ENCODE peak calls at places on chromosome 15, in seven cellular contexts. One of them, this sample, is unnamed.

GRCh38 chr15:67010898-67011619 is 54.3 kb upstream of the SMAD3 start:
- DNase-seq in cardiac fibroblast: no peak
- DNase-seq in RWPE1: no peak
- DNase-seq in progenitor cell of endocrine pancreas: no peak
- DNase-seq in activated CD8-positive, alpha-beta T cell treated with anti-CD3 and anti-CD28 coated beads, Interleukin-2, amount 10 ng/mL, durations not matched to agents 7 days and 5 days: no peak
- DNase-seq in GM12892: no peak
- DNase-seq in endothelial cell: no peak
- DNase-seq in this sample: peak; percentile 22

GRCh38 chr15:43433661-43434303 is 59.2 kb downstream of the TP53BP1 start:
- DNase-seq in progenitor cell of endocrine pancreas: no peak
- DNase-seq in RWPE1: no peak
- DNase-seq in endothelial cell: no peak
- DNase-seq in GM12892: no peak
- DNase-seq in activated CD8-positive, alpha-beta T cell treated with anti-CD3 and anti-CD28 coated beads, Interleukin-2, amount 10 ng/mL, durations not matched to agents 7 days and 5 days: no peak
- DNase-seq in cardiac fibroblast: no peak
- DNase-seq in this sample: no peak

GRCh38 chr15:70348581-70349344 is 251.0 kb upstream of the TLE3 start:
- DNase-seq in cardiac fibroblast: peak; percentile 18
- DNase-seq in activated CD8-positive, alpha-beta T cell treated with anti-CD3 and anti-CD28 coated beads, Interleukin-2, amount 10 ng/mL, durations not matched to agents 7 days and 5 days: no peak
- DNase-seq in endothelial cell: no peak
- DNase-seq in RWPE1: peak; percentile 43
- DNase-seq in progenitor cell of endocrine pancreas: no peak
- DNase-seq in GM12892: no peak
- DNase-seq in this sample: peak; percentile 38

GRCh38 chr15:41950505-41950904 is 21.9 kb downstream of the EHD4 start:
- DNase-seq in activated CD8-positive, alpha-beta T cell treated with anti-CD3 and anti-CD28 coated beads, Interleukin-2, amount 10 ng/mL, durations not matched to agents 7 days and 5 days: no peak
- DNase-seq in endothelial cell: no peak
- DNase-seq in progenitor cell of endocrine pancreas: no peak
- DNase-seq in GM12892: no peak
- DNase-seq in cardiac fibroblast: no peak
- DNase-seq in RWPE1: no peak
- DNase-seq in this sample: peak; percentile 72

GRCh38 chr15:80609111-80609510 is 86.0 kb upstream of the ABHD17C start:
- DNase-seq in GM12892: no peak
- DNase-seq in progenitor cell of endocrine pancreas: no peak
- DNase-seq in endothelial cell: no peak
- DNase-seq in activated CD8-positive, alpha-beta T cell treated with anti-CD3 and anti-CD28 coated beads, Interleukin-2, amount 10 ng/mL, durations not matched to agents 7 days and 5 days: no peak
- DNase-seq in cardiac fibroblast: peak; percentile 59
- DNase-seq in RWPE1: no peak
- DNase-seq in this sample: no peak

GRCh38 chr15:77419050-77419835 is 661 bp downstream of the PEAK1 start:
- DNase-seq in cardiac fibroblast: peak; percentile 46
- DNase-seq in RWPE1: peak; percentile 36
- DNase-seq in progenitor cell of endocrine pancreas: peak; percentile 39
- DNase-seq in GM12892: peak; percentile 36
- DNase-seq in activated CD8-positive, alpha-beta T cell treated with anti-CD3 and anti-CD28 coated beads, Interleukin-2, amount 10 ng/mL, durations not matched to agents 7 days and 5 days: peak; percentile 45
- DNase-seq in endothelial cell: peak; percentile 35
- DNase-seq in this sample: peak; percentile 52

GRCh38 chr15:60614028-60614427 is 135.1 kb upstream of the ICE2 start:
- DNase-seq in GM12892: no peak
- DNase-seq in RWPE1: no peak
- DNase-seq in activated CD8-positive, alpha-beta T cell treated with anti-CD3 and anti-CD28 coated beads, Interleukin-2, amount 10 ng/mL, durations not matched to agents 7 days and 5 days: no peak
- DNase-seq in endothelial cell: no peak
- DNase-seq in cardiac fibroblast: no peak
- DNase-seq in progenitor cell of endocrine pancreas: no peak
- DNase-seq in this sample: no peak

GRCh38 chr15:81295466-81296145 is 28.3 kb downstream of the STARD5 start:
- DNase-seq in endothelial cell: no peak
- DNase-seq in progenitor cell of endocrine pancreas: no peak
- DNase-seq in cardiac fibroblast: no peak
- DNase-seq in activated CD8-positive, alpha-beta T cell treated with anti-CD3 and anti-CD28 coated beads, Interleukin-2, amount 10 ng/mL, durations not matched to agents 7 days and 5 days: no peak
- DNase-seq in RWPE1: no peak
- DNase-seq in GM12892: no peak
- DNase-seq in this sample: peak; percentile 23

GRCh38 chr15:47750030-47750739 is 32.9 kb downstream of the SEMA6D start:
- DNase-seq in RWPE1: peak; percentile 75
- DNase-seq in endothelial cell: no peak
- DNase-seq in activated CD8-positive, alpha-beta T cell treated with anti-CD3 and anti-CD28 coated beads, Interleukin-2, amount 10 ng/mL, durations not matched to agents 7 days and 5 days: no peak
- DNase-seq in GM12892: no peak
- DNase-seq in cardiac fibroblast: peak; percentile 49
- DNase-seq in progenitor cell of endocrine pancreas: no peak
- DNase-seq in this sample: peak; percentile 82

GRCh38 chr15:56672721-56673120 is 60.6 kb downstream of the ZNF280D start:
- DNase-seq in cardiac fibroblast: peak; percentile 45
- DNase-seq in endothelial cell: no peak
- DNase-seq in GM12892: no peak
- DNase-seq in RWPE1: no peak
- DNase-seq in progenitor cell of endocrine pancreas: no peak
- DNase-seq in activated CD8-positive, alpha-beta T cell treated with anti-CD3 and anti-CD28 coated beads, Interleukin-2, amount 10 ng/mL, durations not matched to agents 7 days and 5 days: no peak
- DNase-seq in this sample: peak; percentile 62

GRCh38 chr15:38562278-38562677 is 2.3 kb downstream of the RASGRP1 start:
- DNase-seq in cardiac fibroblast: no peak
- DNase-seq in GM12892: no peak
- DNase-seq in activated CD8-positive, alpha-beta T cell treated with anti-CD3 and anti-CD28 coated beads, Interleukin-2, amount 10 ng/mL, durations not matched to agents 7 days and 5 days: no peak
- DNase-seq in RWPE1: no peak
- DNase-seq in endothelial cell: no peak
- DNase-seq in progenitor cell of endocrine pancreas: no peak
- DNase-seq in this sample: no peak

GRCh38 chr15:66935688-66936087 is 129.7 kb upstream of the SMAD3 start:
- DNase-seq in GM12892: no peak
- DNase-seq in activated CD8-positive, alpha-beta T cell treated with anti-CD3 and anti-CD28 coated beads, Interleukin-2, amount 10 ng/mL, durations not matched to agents 7 days and 5 days: no peak
- DNase-seq in RWPE1: no peak
- DNase-seq in endothelial cell: no peak
- DNase-seq in cardiac fibroblast: no peak
- DNase-seq in progenitor cell of endocrine pancreas: no peak
- DNase-seq in this sample: no peak

GRCh38 chr15:92400573-92400972 is 6.9 kb downstream of the ST8SIA2 start:
- DNase-seq in progenitor cell of endocrine pancreas: no peak
- DNase-seq in activated CD8-positive, alpha-beta T cell treated with anti-CD3 and anti-CD28 coated beads, Interleukin-2, amount 10 ng/mL, durations not matched to agents 7 days and 5 days: no peak
- DNase-seq in endothelial cell: no peak
- DNase-seq in RWPE1: no peak
- DNase-seq in GM12892: no peak
- DNase-seq in cardiac fibroblast: no peak
- DNase-seq in this sample: no peak

GRCh38 chr15:75663931-75664421 is 16.3 kb downstream of the SNX33 start:
- DNase-seq in RWPE1: no peak
- DNase-seq in progenitor cell of endocrine pancreas: peak; percentile 30
- DNase-seq in cardiac fibroblast: no peak
- DNase-seq in GM12892: no peak
- DNase-seq in endothelial cell: no peak
- DNase-seq in activated CD8-positive, alpha-beta T cell treated with anti-CD3 and anti-CD28 coated beads, Interleukin-2, amount 10 ng/mL, durations not matched to agents 7 days and 5 days: no peak
- DNase-seq in this sample: no peak

GRCh38 chr15:77021803-77022381 is 27.0 kb downstream of the PSTPIP1 start:
- DNase-seq in endothelial cell: no peak
- DNase-seq in RWPE1: no peak
- DNase-seq in progenitor cell of endocrine pancreas: no peak
- DNase-seq in cardiac fibroblast: peak; percentile 76
- DNase-seq in GM12892: peak; percentile 9
- DNase-seq in activated CD8-positive, alpha-beta T cell treated with anti-CD3 and anti-CD28 coated beads, Interleukin-2, amount 10 ng/mL, durations not matched to agents 7 days and 5 days: peak; percentile 82
- DNase-seq in this sample: peak; percentile 80

GRCh38 chr15:74619916-74620635 is 4.4 kb downstream of the CLK3 start:
- DNase-seq in RWPE1: no peak
- DNase-seq in progenitor cell of endocrine pancreas: no peak
- DNase-seq in GM12892: no peak
- DNase-seq in cardiac fibroblast: no peak
- DNase-seq in activated CD8-positive, alpha-beta T cell treated with anti-CD3 and anti-CD28 coated beads, Interleukin-2, amount 10 ng/mL, durations not matched to agents 7 days and 5 days: no peak
- DNase-seq in endothelial cell: no peak
- DNase-seq in this sample: no peak

GRCh38 chr15:36609793-36610192 is 30.4 kb downstream of the CDIN1 start:
- DNase-seq in RWPE1: no peak
- DNase-seq in GM12892: no peak
- DNase-seq in progenitor cell of endocrine pancreas: no peak
- DNase-seq in activated CD8-positive, alpha-beta T cell treated with anti-CD3 and anti-CD28 coated beads, Interleukin-2, amount 10 ng/mL, durations not matched to agents 7 days and 5 days: no peak
- DNase-seq in cardiac fibroblast: no peak
- DNase-seq in endothelial cell: no peak
- DNase-seq in this sample: no peak

GRCh38 chr15:60557157-60557556 is 78.2 kb upstream of the ICE2 start:
- DNase-seq in endothelial cell: no peak
- DNase-seq in progenitor cell of endocrine pancreas: no peak
- DNase-seq in cardiac fibroblast: no peak
- DNase-seq in RWPE1: no peak
- DNase-seq in activated CD8-positive, alpha-beta T cell treated with anti-CD3 and anti-CD28 coated beads, Interleukin-2, amount 10 ng/mL, durations not matched to agents 7 days and 5 days: peak; percentile 54
- DNase-seq in GM12892: no peak
- DNase-seq in this sample: no peak

GRCh38 chr15:98671060-98672008 is 23.0 kb downstream of the IGF1R start:
- DNase-seq in RWPE1: no peak
- DNase-seq in cardiac fibroblast: peak; percentile 74
- DNase-seq in progenitor cell of endocrine pancreas: no peak
- DNase-seq in endothelial cell: no peak
- DNase-seq in activated CD8-positive, alpha-beta T cell treated with anti-CD3 and anti-CD28 coated beads, Interleukin-2, amount 10 ng/mL, durations not matched to agents 7 days and 5 days: no peak
- DNase-seq in GM12892: no peak
- DNase-seq in this sample: peak; percentile 79

GRCh38 chr15:47673343-47673761 is 44.0 kb upstream of the SEMA6D start:
- DNase-seq in activated CD8-positive, alpha-beta T cell treated with anti-CD3 and anti-CD28 coated beads, Interleukin-2, amount 10 ng/mL, durations not matched to agents 7 days and 5 days: no peak
- DNase-seq in cardiac fibroblast: peak; percentile 63
- DNase-seq in progenitor cell of endocrine pancreas: no peak
- DNase-seq in RWPE1: no peak
- DNase-seq in endothelial cell: no peak
- DNase-seq in GM12892: no peak
- DNase-seq in this sample: no peak

GRCh38 chr15:70318996-70319465 is 221.3 kb upstream of the TLE3 start:
- DNase-seq in endothelial cell: no peak
- DNase-seq in activated CD8-positive, alpha-beta T cell treated with anti-CD3 and anti-CD28 coated beads, Interleukin-2, amount 10 ng/mL, durations not matched to agents 7 days and 5 days: no peak
- DNase-seq in progenitor cell of endocrine pancreas: no peak
- DNase-seq in cardiac fibroblast: peak; percentile 49
- DNase-seq in GM12892: no peak
- DNase-seq in RWPE1: peak; percentile 14
- DNase-seq in this sample: peak; percentile 93

GRCh38 chr15:73945109-73945508 is 18.8 kb downstream of the LOXL1 start:
- DNase-seq in RWPE1: no peak
- DNase-seq in cardiac fibroblast: no peak
- DNase-seq in endothelial cell: no peak
- DNase-seq in progenitor cell of endocrine pancreas: no peak
- DNase-seq in activated CD8-positive, alpha-beta T cell treated with anti-CD3 and anti-CD28 coated beads, Interleukin-2, amount 10 ng/mL, durations not matched to agents 7 days and 5 days: no peak
- DNase-seq in GM12892: no peak
- DNase-seq in this sample: no peak

This sample was measured in AG10803.